ENCODE peak calls at places on chromosomes 4 and X, in four cellular contexts. Q is choroid plexus epithelial cell, E is H4, P is WTC11. T is an unnamed sample.

GRCh38 chr4:142705820-142706219 is 140.3 kb downstream of the INPP4B start:
- DNase-seq in Q (no peak), E (no peak), P (no peak), T (no peak)

GRCh38 chrX:70509078-70509477 is 64.4 kb downstream of the DLG3 start:
- DNase-seq in Q (no peak), E (no peak), P (no peak), T (no peak)

GRCh38 chrX:155009994-155010472 is 12.5 kb downstream of the F8 start:
- DNase-seq in Q (no peak), E (no peak), P (no peak), T (no peak)

GRCh38 chr4:177681902-177682301 is 239.7 kb upstream of the AGA start:
- DNase-seq in Q (no peak), E (no peak), P (no peak), T (no peak)

GRCh38 chr4:140947507-140947906 is 185.8 kb downstream of the RNF150 start:
- DNase-seq in Q (no peak), E (no peak), P (no peak), T (no peak)

GRCh38 chr4:7422098-7422897 is 12.4 kb downstream of the PSAPL1 start:
- DNase-seq in Q (no peak), E (no peak), P (peak), T (no peak)

GRCh38 chr4:74608151-74608949 is 163.4 kb downstream of the AREG start:
- DNase-seq in Q (peak), E (no peak), P (no peak), T (no peak)

GRCh38 chr4:170589597-170590191 is 499.9 kb upstream of the AADAT start:
- DNase-seq in Q (peak), E (peak), P (no peak), T (peak)

GRCh38 chr4:16026155-16026761 is 57.6 kb downstream of the PROM1 start:
- DNase-seq in Q (peak), E (peak), P (no peak), T (peak)